ENCODE peak calls at places on chromosomes 2 and 18, in six cellular contexts. N is BJ; K is neural crest cell; V is fibroblast of lung; Y is epithelial cell of prostate; H is stimulated activated CD4-positive, alpha-beta T cell treated with anti-CD3 and anti-CD28 coated beads, Interleukin-4, amount 100 ng/mL, for 48 hours. T is an unnamed sample.

GRCh38 chr2:105712981-105713596 is 31.6 kb upstream of the NCK2 start:
- DNase-seq in H (no peak), V (peak), N (no peak), Y (peak), K (no peak), T (no peak)

GRCh38 chr2:25332571-25332970 is 9.2 kb downstream of the DNMT3A start:
- DNase-seq in K (no peak), V (no peak), Y (no peak), N (no peak), H (no peak), T (no peak)

GRCh38 chr2:236666646-236667204 is 97.1 kb downstream of the ACKR3 start:
- DNase-seq in Y (no peak), V (no peak), H (no peak), N (no peak), K (no peak), T (no peak)

GRCh38 chr2:26615336-26616031 is 25.7 kb downstream of the CIB4 start:
- DNase-seq in V (no peak), K (no peak), Y (no peak), N (no peak), H (no peak), T (no peak)

GRCh38 chr2:230805353-230806017 is 59.3 kb upstream of the ITM2C start:
- DNase-seq in V (no peak), K (no peak), Y (no peak), H (no peak), N (no peak), T (no peak)

GRCh38 chr2:24984912-24985311 is 13.2 kb upstream of the DNAJC27 start:
- DNase-seq in H (no peak), K (peak), Y (no peak), V (peak), N (no peak), T (peak)

GRCh38 chr2:161580426-161580825 is 43.8 kb upstream of the SLC4A10 start:
- DNase-seq in N (no peak), V (no peak), H (no peak), K (no peak), Y (no peak), T (no peak)

GRCh38 chr2:97673187-97673914 is 3.8 kb downstream of the C2orf92 start:
- DNase-seq in V (peak), H (peak), Y (no peak), N (no peak), K (no peak), T (no peak)

GRCh38 chr2:73033766-73034381 is 37.6 kb downstream of the SFXN5 start:
- DNase-seq in Y (no peak), K (no peak), V (no peak), H (no peak), N (no peak), T (no peak)

GRCh38 chr2:130385709-130386108 is 29.9 kb downstream of the PTPN18 start:
- DNase-seq in V (no peak), N (no peak), K (no peak), H (no peak), Y (no peak), T (no peak)

GRCh38 chr2:162058973-162059668 is 14.9 kb downstream of the DPP4 start:
- DNase-seq in H (no peak), V (peak), Y (no peak), K (no peak), N (no peak), T (no peak)

GRCh38 chr18:53701697-53702096 is 522.8 kb downstream of the MBD2 start:
- DNase-seq in H (no peak), N (no peak), V (no peak), Y (no peak), K (no peak), T (no peak)

GRCh38 chr2:16665746-16666452 is at the start of gene CYRIA:
- DNase-seq in H (peak), N (no peak), Y (no peak), K (peak), V (peak), T (peak)